ENCODE peak calls at places on chromosomes 4 and X, in seven cellular contexts. Z, U, K, E, O, X and Y are unnamed samples.

GRCh38 chr4:18859468-18859867 is 837.9 kb upstream of the LCORL start:
- DNase-seq in Z (no peak), U (no peak), K (no peak), E (no peak), O (no peak), X (no peak), Y (no peak)

GRCh38 chr4:157057187-157057586 is 18.8 kb upstream of the GLRB start:
- DNase-seq in Z (no peak), U (no peak), K (no peak), E (no peak), O (no peak), X (no peak), Y (no peak)

GRCh38 chr4:104394409-104394813 is 100.3 kb downstream of the CXXC4 start:
- DNase-seq in Z (no peak), U (no peak), K (no peak), E (no peak), O (no peak), X (no peak), Y (no peak)

GRCh38 chr4:108396900-108397299 is 223.5 kb upstream of the RPL34 start:
- DNase-seq in Z (no peak), U (no peak), K (no peak), E (no peak), O (no peak), X (no peak), Y (no peak)

GRCh38 chrX:23634181-23634580 is 33.1 kb upstream of the PRDX4 start:
- DNase-seq in Z (no peak), U (no peak), K (peak; percentile 4), E (no peak), O (no peak), X (peak; percentile 47), Y (no peak)

GRCh38 chrX:73855546-73855945 is 292.5 kb downstream of the CHIC1 start:
- DNase-seq in Z (peak; percentile 72), U (peak; percentile 70), K (peak; percentile 91), E (peak; percentile 55), O (peak; percentile 71), X (peak; percentile 78), Y (peak; percentile 2)

GRCh38 chrX:24732705-24733104 is 39.0 kb downstream of the POLA1 start:
- DNase-seq in Z (no peak), U (peak; percentile 17), K (no peak), E (no peak), O (no peak), X (peak; percentile 66), Y (no peak)

GRCh38 chr4:86685401-86685800 is 91.3 kb downstream of the PTPN13 start:
- DNase-seq in Z (no peak), U (peak; percentile 12), K (peak; percentile 83), E (no peak), O (no peak), X (peak; percentile 44), Y (no peak)

GRCh38 chr4:128940966-128941365 is 131.5 kb downstream of the JADE1 start:
- DNase-seq in Z (no peak), U (no peak), K (no peak), E (no peak), O (no peak), X (no peak), Y (no peak)

GRCh38 chrX:123339201-123339905 is 155.3 kb downstream of the GRIA3 start:
- DNase-seq in Z (no peak), U (no peak), K (peak; percentile 45), E (no peak), O (no peak), X (peak; percentile 39), Y (no peak)

GRCh38 chr4:141391771-141392170 is 171.1 kb downstream of the ZNF330 start:
- DNase-seq in Z (no peak), U (no peak), K (no peak), E (no peak), O (no peak), X (peak; percentile 96), Y (no peak)

GRCh38 chr4:832536-832935 is 6.6 kb upstream of the CPLX1 start:
- DNase-seq in Z (no peak), U (no peak), K (no peak), E (no peak), O (no peak), X (no peak), Y (no peak)

GRCh38 chr4:39032218-39033085 is at the start of gene TMEM156:
- DNase-seq in Z (peak; percentile 76), U (peak; percentile 80), K (no peak), E (no peak), O (no peak), X (peak; percentile 83), Y (no peak)

DNA sequence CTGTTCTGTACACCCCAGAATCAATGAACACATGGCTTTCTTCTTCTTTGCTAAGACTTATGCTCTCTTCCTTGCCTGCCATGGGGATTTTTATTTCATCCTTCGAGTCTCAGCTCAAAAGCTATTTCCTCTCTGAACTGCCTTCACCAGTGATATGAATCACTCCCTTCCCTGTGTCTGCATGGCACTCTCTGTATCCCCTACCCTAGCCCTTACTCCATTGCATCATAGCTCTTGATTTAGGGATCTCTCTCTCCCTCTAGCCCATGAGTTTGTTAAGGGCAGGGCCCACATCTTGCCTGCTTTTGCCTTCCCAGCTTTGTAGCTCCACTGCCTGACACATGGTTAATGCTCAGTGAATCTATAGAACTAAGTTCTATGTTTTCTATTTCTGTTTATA is 34.9 kb downstream of the DOCK11 start:
- DNase-seq in Z (no peak), U (peak; percentile 48), K (peak; percentile 51), E (no peak), O (no peak), X (no peak), Y (no peak)
- H3K4me1 ChIP-seq in Z (peaks cover 85% of the 10 kb centered on the region), U (peaks cover 5% of the 10 kb centered on the region), K (peaks cover 19% of the 10 kb centered on the region), E (peaks cover 61% of the 10 kb centered on the region), O (no peaks in the 10 kb centered on the region), X (no peaks in the 10 kb centered on the region), Y (peaks cover 49% of the 10 kb centered on the region)

GRCh38 chrX:148498067-148498466 is 2.4 kb upstream of the AFF2 start:
- DNase-seq in Z (no peak), U (no peak), K (no peak), E (no peak), O (no peak), X (no peak), Y (no peak)

GRCh38 chrX:148500428-148501120 is at the start of gene AFF2:
- DNase-seq in Z (peak; percentile 32), U (no peak), K (peak; percentile 35), E (peak; percentile 16), O (peak; percentile 26), X (no peak), Y (no peak)

GRCh38 chrX:148504412-148504950 is 4.1 kb downstream of the AFF2 start:
- DNase-seq in Z (no peak), U (no peak), K (no peak), E (no peak), O (peak; percentile 29), X (no peak), Y (no peak)

GRCh38 chrX:148499638-148500427 is 584 bp upstream of the AFF2 start:
- DNase-seq in Z (no peak), U (no peak), K (no peak), E (no peak), O (peak; percentile 31), X (no peak), Y (no peak)

GRCh38 chrX:148501121-148502066 is 977 bp downstream of the AFF2 start:
- DNase-seq in Z (no peak), U (no peak), K (no peak), E (no peak), O (peak; percentile 56), X (no peak), Y (no peak)
- H3K4me1 ChIP-seq in Z (peaks cover 5% of the 10 kb centered on the region), U (no peaks in the 10 kb centered on the region), K (no peaks in the 10 kb centered on the region), E (peaks cover 6% of the 10 kb centered on the region), O (no peaks in the 10 kb centered on the region), X (no peaks in the 10 kb centered on the region), Y (peaks cover 7% of the 10 kb centered on the region)

DNA sequence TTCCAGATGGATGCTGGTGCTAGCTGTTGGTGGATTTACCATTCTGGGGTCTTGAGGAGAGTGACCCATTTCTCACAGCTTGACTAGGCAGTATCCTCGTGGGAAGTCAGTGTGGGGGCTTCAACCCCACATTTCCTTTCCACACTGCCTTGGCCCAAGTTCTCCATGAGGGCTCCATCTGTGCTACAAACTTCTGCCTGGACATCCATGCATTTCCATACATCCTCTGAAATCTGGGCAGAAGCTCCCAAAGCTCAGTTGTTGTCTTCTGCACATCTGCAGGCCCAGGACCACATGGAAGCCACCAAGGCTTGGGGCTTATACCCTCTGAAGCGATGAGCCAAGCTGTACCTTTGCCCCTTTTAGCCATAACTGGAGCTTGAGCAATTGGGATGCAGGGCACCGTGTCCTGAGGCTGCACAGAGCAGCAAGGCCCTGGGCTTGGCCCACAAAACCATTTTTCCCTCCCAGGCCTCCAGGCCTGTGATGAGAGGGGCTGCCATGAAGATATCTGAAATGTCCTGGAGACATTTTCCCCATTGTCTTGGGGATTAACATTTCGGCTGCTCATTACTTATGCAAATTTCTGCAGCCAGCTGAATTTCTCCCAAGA is 248.7 kb upstream of the ANKRD50 start:
- DNase-seq in Z (no peak), U (no peak), K (no peak), E (no peak), O (no peak), X (no peak), Y (no peak)
- H3K4me1 ChIP-seq in Z (no peaks in the 10 kb centered on the region), U (no peaks in the 10 kb centered on the region), K (no peaks in the 10 kb centered on the region), E (no peaks in the 10 kb centered on the region), O (no peaks in the 10 kb centered on the region), X (no peaks in the 10 kb centered on the region), Y (no peaks in the 10 kb centered on the region)

DNA sequence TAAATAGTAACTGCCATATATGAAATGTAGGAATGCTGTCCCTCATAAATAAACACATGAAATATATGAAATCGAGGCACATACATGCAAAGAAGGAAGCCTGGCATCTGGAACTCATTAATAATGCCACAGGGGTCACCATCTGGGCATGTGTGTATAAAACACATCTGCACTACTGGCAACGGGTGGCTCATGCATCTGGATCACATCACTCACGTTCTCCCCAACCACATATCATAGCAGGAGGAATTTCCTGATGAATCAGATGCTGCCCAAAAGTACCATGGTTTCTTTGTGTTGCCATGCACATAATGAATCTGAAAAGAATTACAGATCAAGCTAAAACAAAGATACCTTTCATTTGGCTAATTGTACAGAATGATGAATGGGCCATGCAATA is 28.6 kb downstream of the RNF175 start:
- DNase-seq in Z (no peak), U (peak; percentile 64), K (peak; percentile 93), E (no peak), O (no peak), X (no peak), Y (no peak)
- H3K4me1 ChIP-seq in Z (no peaks in the 10 kb centered on the region), U (no peaks in the 10 kb centered on the region), K (no peaks in the 10 kb centered on the region), E (no peaks in the 10 kb centered on the region), O (no peaks in the 10 kb centered on the region), X (no peaks in the 10 kb centered on the region), Y (no peaks in the 10 kb centered on the region)

GRCh38 chrX:2902841-2903240 is 26.3 kb downstream of the ARSD start:
- DNase-seq in Z (no peak), U (no peak), K (no peak), E (no peak), O (no peak), X (no peak), Y (no peak)

GRCh38 chrX:2901367-2902036 is 27.6 kb downstream of the ARSD start:
- DNase-seq in Z (no peak), U (peak; percentile 64), K (no peak), E (no peak), O (no peak), X (no peak), Y (no peak)

GRCh38 chrX:2898861-2899512 is 30.2 kb downstream of the ARSD start:
- DNase-seq in Z (no peak), U (no peak), K (no peak), E (no peak), O (no peak), X (peak; percentile 75), Y (no peak)

GRCh38 chrX:2907295-2907694 is 21.8 kb downstream of the ARSD start:
- DNase-seq in Z (no peak), U (no peak), K (no peak), E (no peak), O (no peak), X (no peak), Y (no peak)

GRCh38 chrX:2903366-2903765 is 25.8 kb downstream of the ARSD start:
- DNase-seq in Z (no peak), U (no peak), K (no peak), E (no peak), O (no peak), X (no peak), Y (no peak)
- H3K4me1 ChIP-seq in Z (no peaks in the 10 kb centered on the region), U (no peaks in the 10 kb centered on the region), K (peaks cover under 1% of the 10 kb centered on the region), E (no peaks in the 10 kb centered on the region), O (peaks cover 3% of the 10 kb centered on the region), X (peaks cover 12% of the 10 kb centered on the region), Y (no peaks in the 10 kb centered on the region)